ENCODE peak calls at places on chromosomes 11 and 22, in four cellular contexts. B, W, D and R are unnamed samples.

GRCh38 chr11:134332189-134332631 is 422 bp downstream of the GLB1L2 start:
- DNase-seq in B (no peak), W (no peak), D (no peak), R (peak)

GRCh38 chr22:48937032-48937639 is 890.5 kb downstream of the BRD1 start:
- DNase-seq in B (no peak), W (no peak), D (no peak), R (no peak)

GRCh38 chr22:23532756-23533155 is 47.3 kb downstream of the IGLL1 start:
- DNase-seq in B (no peak), W (no peak), D (no peak), R (no peak)

GRCh38 chr11:128764617-128765095 is 70.8 kb downstream of the FLI1 start:
- DNase-seq in B (no peak), W (no peak), D (peak), R (no peak)

GRCh38 chr22:25564979-25565677 is 653 bp downstream of the GRK3 start:
- DNase-seq in B (peak), W (no peak), D (no peak), R (peak)

GRCh38 chr22:25110846-25111578 is 88.6 kb upstream of the CRYBB3 start:
- DNase-seq in B (peak), W (peak), D (peak), R (peak)

GRCh38 chr22:24937114-24937513 is 9.4 kb downstream of the LHFPL7 start:
- DNase-seq in B (peak), W (no peak), D (no peak), R (peak)

GRCh38 chr11:65479184-65480145 is 19.4 kb upstream of the MALAT1 start:
- DNase-seq in B (peak), W (no peak), D (no peak), R (peak)